ENCODE peak calls at places on chromosomes 11 and 22, in eight cellular contexts. One of them, this sample, is unnamed.

GRCh38 chr11:63099555-63099954 is 44.5 kb downstream of the SLC22A24 start:
- DNase-seq in A549: no peak
- DNase-seq in activated T-cell treated with anti-CD3 and anti-CD28 coated beads, Interleukin-2, amount 50 U/mL, for 72 hours: no peak
- DNase-seq in NCI-H345: no peak
- DNase-seq in CD4-positive, alpha-beta T cell: no peak
- DNase-seq in RWPE1: no peak
- DNase-seq in HCT116: no peak
- DNase-seq in hepatic stellate cell: no peak
- DNase-seq in this sample: no peak

GRCh38 chr11:66848671-66849500 is 5.6 kb downstream of the RCE1 start:
- DNase-seq in A549: no peak
- DNase-seq in activated T-cell treated with anti-CD3 and anti-CD28 coated beads, Interleukin-2, amount 50 U/mL, for 72 hours: no peak
- DNase-seq in NCI-H345: no peak
- DNase-seq in CD4-positive, alpha-beta T cell: no peak
- DNase-seq in RWPE1: no peak
- DNase-seq in HCT116: no peak
- DNase-seq in hepatic stellate cell: no peak
- DNase-seq in this sample: no peak

GRCh38 chr11:121964591-121964990 is 151.4 kb downstream of the BLID start:
- DNase-seq in A549: no peak
- DNase-seq in activated T-cell treated with anti-CD3 and anti-CD28 coated beads, Interleukin-2, amount 50 U/mL, for 72 hours: no peak
- DNase-seq in NCI-H345: no peak
- DNase-seq in CD4-positive, alpha-beta T cell: no peak
- DNase-seq in RWPE1: peak; percentile 28
- DNase-seq in HCT116: no peak
- DNase-seq in hepatic stellate cell: peak; percentile 23
- DNase-seq in this sample: no peak

GRCh38 chr11:72606362-72607100 is 67.7 kb downstream of the PDE2A start:
- DNase-seq in A549: no peak
- DNase-seq in activated T-cell treated with anti-CD3 and anti-CD28 coated beads, Interleukin-2, amount 50 U/mL, for 72 hours: no peak
- DNase-seq in NCI-H345: no peak
- DNase-seq in CD4-positive, alpha-beta T cell: no peak
- DNase-seq in RWPE1: no peak
- DNase-seq in HCT116: no peak
- DNase-seq in hepatic stellate cell: no peak
- DNase-seq in this sample: no peak

GRCh38 chr11:116731821-116732739 is 40.7 kb downstream of the BUD13 start:
- DNase-seq in A549: no peak
- DNase-seq in activated T-cell treated with anti-CD3 and anti-CD28 coated beads, Interleukin-2, amount 50 U/mL, for 72 hours: no peak
- DNase-seq in NCI-H345: no peak
- DNase-seq in CD4-positive, alpha-beta T cell: no peak
- DNase-seq in RWPE1: no peak
- DNase-seq in HCT116: no peak
- DNase-seq in hepatic stellate cell: no peak
- DNase-seq in this sample: no peak

GRCh38 chr11:130379276-130379675 is 49.1 kb downstream of the ADAMTS8 start:
- DNase-seq in A549: no peak
- DNase-seq in activated T-cell treated with anti-CD3 and anti-CD28 coated beads, Interleukin-2, amount 50 U/mL, for 72 hours: no peak
- DNase-seq in NCI-H345: no peak
- DNase-seq in CD4-positive, alpha-beta T cell: no peak
- DNase-seq in RWPE1: no peak
- DNase-seq in HCT116: no peak
- DNase-seq in hepatic stellate cell: no peak
- DNase-seq in this sample: no peak

GRCh38 chr11:17972987-17973386 is 39.9 kb downstream of the SERGEF start:
- DNase-seq in A549: peak; percentile 23
- DNase-seq in activated T-cell treated with anti-CD3 and anti-CD28 coated beads, Interleukin-2, amount 50 U/mL, for 72 hours: no peak
- DNase-seq in NCI-H345: no peak
- DNase-seq in CD4-positive, alpha-beta T cell: no peak
- DNase-seq in RWPE1: peak; percentile 86
- DNase-seq in HCT116: peak; percentile 60
- DNase-seq in hepatic stellate cell: peak; percentile 54
- DNase-seq in this sample: no peak

GRCh38 chr11:11724994-11725393 is 103.2 kb upstream of the GALNT18 start:
- DNase-seq in A549: no peak
- DNase-seq in activated T-cell treated with anti-CD3 and anti-CD28 coated beads, Interleukin-2, amount 50 U/mL, for 72 hours: no peak
- DNase-seq in NCI-H345: no peak
- DNase-seq in CD4-positive, alpha-beta T cell: no peak
- DNase-seq in RWPE1: no peak
- DNase-seq in HCT116: no peak
- DNase-seq in hepatic stellate cell: no peak
- DNase-seq in this sample: no peak

GRCh38 chr11:46520971-46521745 is 72.7 kb downstream of the AMBRA1 start:
- DNase-seq in A549: no peak
- DNase-seq in activated T-cell treated with anti-CD3 and anti-CD28 coated beads, Interleukin-2, amount 50 U/mL, for 72 hours: no peak
- DNase-seq in NCI-H345: no peak
- DNase-seq in CD4-positive, alpha-beta T cell: no peak
- DNase-seq in RWPE1: peak; percentile 60
- DNase-seq in HCT116: no peak
- DNase-seq in hepatic stellate cell: peak; percentile 27
- DNase-seq in this sample: no peak

GRCh38 chr22:37019309-37020191 is at the start of the genes MPST and TST:
- DNase-seq in A549: no peak
- DNase-seq in activated T-cell treated with anti-CD3 and anti-CD28 coated beads, Interleukin-2, amount 50 U/mL, for 72 hours: peak; percentile 70
- DNase-seq in NCI-H345: peak; percentile 58
- DNase-seq in CD4-positive, alpha-beta T cell: peak; percentile 15
- DNase-seq in RWPE1: peak; percentile 44
- DNase-seq in HCT116: no peak
- DNase-seq in hepatic stellate cell: peak; percentile 89
- DNase-seq in this sample: peak; percentile 40

GRCh38 chr22:50599816-50600454 is 658 bp upstream of the MAPK8IP2 start:
- DNase-seq in A549: no peak
- DNase-seq in activated T-cell treated with anti-CD3 and anti-CD28 coated beads, Interleukin-2, amount 50 U/mL, for 72 hours: peak; percentile 68
- DNase-seq in NCI-H345: no peak
- DNase-seq in CD4-positive, alpha-beta T cell: peak; percentile 51
- DNase-seq in RWPE1: peak; percentile 56
- DNase-seq in HCT116: no peak
- DNase-seq in hepatic stellate cell: peak; percentile 79
- DNase-seq in this sample: peak; percentile 55

GRCh38 chr11:88680806-88681205 is 343.3 kb upstream of the CTSC start:
- DNase-seq in A549: no peak
- DNase-seq in activated T-cell treated with anti-CD3 and anti-CD28 coated beads, Interleukin-2, amount 50 U/mL, for 72 hours: no peak
- DNase-seq in NCI-H345: no peak
- DNase-seq in CD4-positive, alpha-beta T cell: no peak
- DNase-seq in RWPE1: peak; percentile 51
- DNase-seq in HCT116: peak; percentile 7
- DNase-seq in hepatic stellate cell: no peak
- DNase-seq in this sample: no peak

GRCh38 chr11:299081-299891 is at the start of gene IFITM5:
- DNase-seq in A549: no peak
- DNase-seq in activated T-cell treated with anti-CD3 and anti-CD28 coated beads, Interleukin-2, amount 50 U/mL, for 72 hours: no peak
- DNase-seq in NCI-H345: no peak
- DNase-seq in CD4-positive, alpha-beta T cell: no peak
- DNase-seq in RWPE1: no peak
- DNase-seq in HCT116: no peak
- DNase-seq in hepatic stellate cell: no peak
- DNase-seq in this sample: no peak

GRCh38 chr11:27471588-27472397 is 797 bp downstream of the LGR4 start:
- DNase-seq in A549: no peak
- DNase-seq in activated T-cell treated with anti-CD3 and anti-CD28 coated beads, Interleukin-2, amount 50 U/mL, for 72 hours: peak; percentile 15
- DNase-seq in NCI-H345: peak; percentile 25
- DNase-seq in CD4-positive, alpha-beta T cell: peak; percentile 6
- DNase-seq in RWPE1: no peak
- DNase-seq in HCT116: no peak
- DNase-seq in hepatic stellate cell: no peak
- DNase-seq in this sample: no peak

GRCh38 chr11:124867700-124868099 is 2.5 kb downstream of the ROBO3 start:
- DNase-seq in A549: peak; percentile 61
- DNase-seq in activated T-cell treated with anti-CD3 and anti-CD28 coated beads, Interleukin-2, amount 50 U/mL, for 72 hours: peak; percentile 29
- DNase-seq in NCI-H345: no peak
- DNase-seq in CD4-positive, alpha-beta T cell: no peak
- DNase-seq in RWPE1: peak; percentile 42
- DNase-seq in HCT116: peak; percentile 13
- DNase-seq in hepatic stellate cell: peak; percentile 76
- DNase-seq in this sample: no peak

GRCh38 chr11:18310800-18311340 is 11.1 kb downstream of the HPS5 start:
- DNase-seq in A549: no peak
- DNase-seq in activated T-cell treated with anti-CD3 and anti-CD28 coated beads, Interleukin-2, amount 50 U/mL, for 72 hours: no peak
- DNase-seq in NCI-H345: no peak
- DNase-seq in CD4-positive, alpha-beta T cell: no peak
- DNase-seq in RWPE1: no peak
- DNase-seq in HCT116: no peak
- DNase-seq in hepatic stellate cell: no peak
- DNase-seq in this sample: no peak

GRCh38 chr11:79237676-79238075 is 203.2 kb downstream of the TENM4 start:
- DNase-seq in A549: no peak
- DNase-seq in activated T-cell treated with anti-CD3 and anti-CD28 coated beads, Interleukin-2, amount 50 U/mL, for 72 hours: no peak
- DNase-seq in NCI-H345: no peak
- DNase-seq in CD4-positive, alpha-beta T cell: no peak
- DNase-seq in RWPE1: no peak
- DNase-seq in HCT116: no peak
- DNase-seq in hepatic stellate cell: no peak
- DNase-seq in this sample: no peak

GRCh38 chr22:20458530-20459151 is 21.0 kb upstream of the SCARF2 start:
- DNase-seq in A549: no peak
- DNase-seq in activated T-cell treated with anti-CD3 and anti-CD28 coated beads, Interleukin-2, amount 50 U/mL, for 72 hours: no peak
- DNase-seq in NCI-H345: no peak
- DNase-seq in CD4-positive, alpha-beta T cell: no peak
- DNase-seq in RWPE1: no peak
- DNase-seq in HCT116: no peak
- DNase-seq in hepatic stellate cell: no peak
- DNase-seq in this sample: no peak

GRCh38 chr11:134024420-134025085 is 44.3 kb upstream of the JAM3 start:
- DNase-seq in A549: no peak
- DNase-seq in activated T-cell treated with anti-CD3 and anti-CD28 coated beads, Interleukin-2, amount 50 U/mL, for 72 hours: peak; percentile 49
- DNase-seq in NCI-H345: no peak
- DNase-seq in CD4-positive, alpha-beta T cell: no peak
- DNase-seq in RWPE1: peak; percentile 97
- DNase-seq in HCT116: no peak
- DNase-seq in hepatic stellate cell: no peak
- DNase-seq in this sample: no peak

GRCh38 chr11:3232956-3233355 is 739 bp upstream of the MRGPRE start:
- DNase-seq in A549: no peak
- DNase-seq in activated T-cell treated with anti-CD3 and anti-CD28 coated beads, Interleukin-2, amount 50 U/mL, for 72 hours: no peak
- DNase-seq in NCI-H345: no peak
- DNase-seq in CD4-positive, alpha-beta T cell: no peak
- DNase-seq in RWPE1: no peak
- DNase-seq in HCT116: no peak
- DNase-seq in hepatic stellate cell: no peak
- DNase-seq in this sample: no peak

GRCh38 chr11:122981388-122982264 is at the start of gene BSX:
- DNase-seq in A549: no peak
- DNase-seq in activated T-cell treated with anti-CD3 and anti-CD28 coated beads, Interleukin-2, amount 50 U/mL, for 72 hours: peak; percentile 64
- DNase-seq in NCI-H345: no peak
- DNase-seq in CD4-positive, alpha-beta T cell: peak; percentile 41
- DNase-seq in RWPE1: peak; percentile 64
- DNase-seq in HCT116: no peak
- DNase-seq in hepatic stellate cell: peak; percentile 35
- DNase-seq in this sample: peak; percentile 23

GRCh38 chr22:26632422-26633155 is 10.8 kb downstream of the CRYBA4 start:
- DNase-seq in A549: no peak
- DNase-seq in activated T-cell treated with anti-CD3 and anti-CD28 coated beads, Interleukin-2, amount 50 U/mL, for 72 hours: no peak
- DNase-seq in NCI-H345: no peak
- DNase-seq in CD4-positive, alpha-beta T cell: no peak
- DNase-seq in RWPE1: no peak
- DNase-seq in HCT116: no peak
- DNase-seq in hepatic stellate cell: no peak
- DNase-seq in this sample: no peak

GRCh38 chr11:33256031-33256807 is 962 bp upstream of the HIPK3 start:
- DNase-seq in A549: peak; percentile 8
- DNase-seq in activated T-cell treated with anti-CD3 and anti-CD28 coated beads, Interleukin-2, amount 50 U/mL, for 72 hours: no peak
- DNase-seq in NCI-H345: no peak
- DNase-seq in CD4-positive, alpha-beta T cell: no peak
- DNase-seq in RWPE1: peak; percentile 13
- DNase-seq in HCT116: no peak
- DNase-seq in hepatic stellate cell: no peak
- DNase-seq in this sample: no peak

GRCh38 chr11:124942446-124943202 is 6.8 kb upstream of the HEPACAM start:
- DNase-seq in A549: no peak
- DNase-seq in activated T-cell treated with anti-CD3 and anti-CD28 coated beads, Interleukin-2, amount 50 U/mL, for 72 hours: no peak
- DNase-seq in NCI-H345: no peak
- DNase-seq in CD4-positive, alpha-beta T cell: no peak
- DNase-seq in RWPE1: no peak
- DNase-seq in HCT116: no peak
- DNase-seq in hepatic stellate cell: no peak
- DNase-seq in this sample: no peak

GRCh38 chr11:31803813-31804438 is 7.2 kb downstream of the PAX6 start:
- DNase-seq in A549: no peak
- DNase-seq in activated T-cell treated with anti-CD3 and anti-CD28 coated beads, Interleukin-2, amount 50 U/mL, for 72 hours: peak; percentile 9
- DNase-seq in NCI-H345: no peak
- DNase-seq in CD4-positive, alpha-beta T cell: no peak
- DNase-seq in RWPE1: no peak
- DNase-seq in HCT116: no peak
- DNase-seq in hepatic stellate cell: no peak
- DNase-seq in this sample: no peak

GRCh38 chr11:21567628-21568290 is 625.1 kb upstream of the ANO5 start:
- DNase-seq in A549: no peak
- DNase-seq in activated T-cell treated with anti-CD3 and anti-CD28 coated beads, Interleukin-2, amount 50 U/mL, for 72 hours: no peak
- DNase-seq in NCI-H345: peak; percentile 31
- DNase-seq in CD4-positive, alpha-beta T cell: no peak
- DNase-seq in RWPE1: no peak
- DNase-seq in HCT116: no peak
- DNase-seq in hepatic stellate cell: no peak
- DNase-seq in this sample: no peak

GRCh38 chr11:112082729-112083128 is 3.8 kb downstream of the TIMM8B start:
- DNase-seq in A549: no peak
- DNase-seq in activated T-cell treated with anti-CD3 and anti-CD28 coated beads, Interleukin-2, amount 50 U/mL, for 72 hours: peak; percentile 52
- DNase-seq in NCI-H345: no peak
- DNase-seq in CD4-positive, alpha-beta T cell: no peak
- DNase-seq in RWPE1: no peak
- DNase-seq in HCT116: no peak
- DNase-seq in hepatic stellate cell: no peak
- DNase-seq in this sample: peak; percentile 50

GRCh38 chr22:30949934-30950660 is 18.5 kb downstream of the MORC2 start:
- DNase-seq in A549: no peak
- DNase-seq in activated T-cell treated with anti-CD3 and anti-CD28 coated beads, Interleukin-2, amount 50 U/mL, for 72 hours: no peak
- DNase-seq in NCI-H345: no peak
- DNase-seq in CD4-positive, alpha-beta T cell: no peak
- DNase-seq in RWPE1: no peak
- DNase-seq in HCT116: no peak
- DNase-seq in hepatic stellate cell: no peak
- DNase-seq in this sample: no peak

GRCh38 chr11:116071241-116071640 is 567.0 kb upstream of the CADM1 start:
- DNase-seq in A549: no peak
- DNase-seq in activated T-cell treated with anti-CD3 and anti-CD28 coated beads, Interleukin-2, amount 50 U/mL, for 72 hours: no peak
- DNase-seq in NCI-H345: no peak
- DNase-seq in CD4-positive, alpha-beta T cell: no peak
- DNase-seq in RWPE1: no peak
- DNase-seq in HCT116: no peak
- DNase-seq in hepatic stellate cell: no peak
- DNase-seq in this sample: no peak

GRCh38 chr11:128772814-128773213 is 78.9 kb downstream of the FLI1 start:
- DNase-seq in A549: no peak
- DNase-seq in activated T-cell treated with anti-CD3 and anti-CD28 coated beads, Interleukin-2, amount 50 U/mL, for 72 hours: peak; percentile 36
- DNase-seq in NCI-H345: peak; percentile 79
- DNase-seq in CD4-positive, alpha-beta T cell: peak; percentile 51
- DNase-seq in RWPE1: no peak
- DNase-seq in HCT116: no peak
- DNase-seq in hepatic stellate cell: no peak
- DNase-seq in this sample: peak; percentile 56

GRCh38 chr11:406796-407650 is 7.8 kb downstream of the SIGIRR start:
- DNase-seq in A549: peak; percentile 63
- DNase-seq in activated T-cell treated with anti-CD3 and anti-CD28 coated beads, Interleukin-2, amount 50 U/mL, for 72 hours: peak; percentile 90
- DNase-seq in NCI-H345: peak; percentile 28
- DNase-seq in CD4-positive, alpha-beta T cell: peak; percentile 92
- DNase-seq in RWPE1: peak; percentile 84
- DNase-seq in HCT116: peak; percentile 69
- DNase-seq in hepatic stellate cell: peak; percentile 69
- DNase-seq in this sample: peak; percentile 94

GRCh38 chr11:94780432-94780831 is 12.3 kb downstream of the AMOTL1 start:
- DNase-seq in A549: no peak
- DNase-seq in activated T-cell treated with anti-CD3 and anti-CD28 coated beads, Interleukin-2, amount 50 U/mL, for 72 hours: no peak
- DNase-seq in NCI-H345: no peak
- DNase-seq in CD4-positive, alpha-beta T cell: no peak
- DNase-seq in RWPE1: no peak
- DNase-seq in HCT116: no peak
- DNase-seq in hepatic stellate cell: no peak
- DNase-seq in this sample: no peak

GRCh38 chr11:45647786-45648185 is 17.6 kb downstream of the CHST1 start:
- DNase-seq in A549: no peak
- DNase-seq in activated T-cell treated with anti-CD3 and anti-CD28 coated beads, Interleukin-2, amount 50 U/mL, for 72 hours: no peak
- DNase-seq in NCI-H345: no peak
- DNase-seq in CD4-positive, alpha-beta T cell: no peak
- DNase-seq in RWPE1: no peak
- DNase-seq in HCT116: no peak
- DNase-seq in hepatic stellate cell: no peak
- DNase-seq in this sample: no peak

GRCh38 chr11:44619931-44620725 is 54.7 kb downstream of the CD82 start:
- DNase-seq in A549: no peak
- DNase-seq in activated T-cell treated with anti-CD3 and anti-CD28 coated beads, Interleukin-2, amount 50 U/mL, for 72 hours: peak; percentile 0
- DNase-seq in NCI-H345: no peak
- DNase-seq in CD4-positive, alpha-beta T cell: no peak
- DNase-seq in RWPE1: no peak
- DNase-seq in HCT116: no peak
- DNase-seq in hepatic stellate cell: no peak
- DNase-seq in this sample: no peak